ENCODE peak calls at places on chromosomes 16 and 17, in five cellular contexts. One of them, this sample, is unnamed.

GRCh38 chr16:85651822-85652430 is 36.8 kb downstream of the GINS2 start:
- DNase-seq in cardiac muscle cell: no peak
- DNase-seq in body of pancreas: no peak
- DNase-seq in substantia nigra: no peak
- DNase-seq in stimulated activated CD4-positive, alpha-beta T cell treated with anti-CD3 and anti-CD28 coated beads, Interleukin-15, amount 100 ng/mL, for 24 hours: no peak
- DNase-seq in this sample: no peak

GRCh38 chr17:27612160-27612767 is 18.7 kb upstream of the LGALS9 start:
- DNase-seq in cardiac muscle cell: no peak
- DNase-seq in body of pancreas: no peak
- DNase-seq in substantia nigra: no peak
- DNase-seq in stimulated activated CD4-positive, alpha-beta T cell treated with anti-CD3 and anti-CD28 coated beads, Interleukin-15, amount 100 ng/mL, for 24 hours: no peak
- DNase-seq in this sample: no peak

GRCh38 chr16:6492742-6493141 is 839.9 kb upstream of the RBFOX1 start:
- DNase-seq in cardiac muscle cell: no peak
- DNase-seq in body of pancreas: no peak
- DNase-seq in substantia nigra: no peak
- DNase-seq in stimulated activated CD4-positive, alpha-beta T cell treated with anti-CD3 and anti-CD28 coated beads, Interleukin-15, amount 100 ng/mL, for 24 hours: no peak
- DNase-seq in this sample: no peak

GRCh38 chr17:33015716-33016346 is 24.2 kb downstream of the SPACA3 start:
- DNase-seq in cardiac muscle cell: no peak
- DNase-seq in body of pancreas: no peak
- DNase-seq in substantia nigra: no peak
- DNase-seq in stimulated activated CD4-positive, alpha-beta T cell treated with anti-CD3 and anti-CD28 coated beads, Interleukin-15, amount 100 ng/mL, for 24 hours: no peak
- DNase-seq in this sample: no peak

GRCh38 chr17:48030531-48030930 is 7.1 kb downstream of the COPZ2 start:
- DNase-seq in cardiac muscle cell: no peak
- DNase-seq in body of pancreas: no peak
- DNase-seq in substantia nigra: no peak
- DNase-seq in stimulated activated CD4-positive, alpha-beta T cell treated with anti-CD3 and anti-CD28 coated beads, Interleukin-15, amount 100 ng/mL, for 24 hours: no peak
- DNase-seq in this sample: no peak

GRCh38 chr17:27408891-27409290 is 47.4 kb upstream of the KSR1 start:
- DNase-seq in cardiac muscle cell: no peak
- DNase-seq in body of pancreas: no peak
- DNase-seq in substantia nigra: no peak
- DNase-seq in stimulated activated CD4-positive, alpha-beta T cell treated with anti-CD3 and anti-CD28 coated beads, Interleukin-15, amount 100 ng/mL, for 24 hours: no peak
- DNase-seq in this sample: no peak

GRCh38 chr17:59342681-59343127 is 11.2 kb downstream of the YPEL2 start:
- DNase-seq in cardiac muscle cell: no peak
- DNase-seq in body of pancreas: no peak
- DNase-seq in substantia nigra: no peak
- DNase-seq in stimulated activated CD4-positive, alpha-beta T cell treated with anti-CD3 and anti-CD28 coated beads, Interleukin-15, amount 100 ng/mL, for 24 hours: peak; percentile 37
- DNase-seq in this sample: no peak

GRCh38 chr17:69142473-69142802 is 743 bp upstream of the ABCA6 start:
- DNase-seq in cardiac muscle cell: no peak
- DNase-seq in body of pancreas: peak; percentile 13
- DNase-seq in substantia nigra: no peak
- DNase-seq in stimulated activated CD4-positive, alpha-beta T cell treated with anti-CD3 and anti-CD28 coated beads, Interleukin-15, amount 100 ng/mL, for 24 hours: no peak
- DNase-seq in this sample: no peak

GRCh38 chr16:3950343-3951193 is 70.1 kb upstream of the CREBBP start:
- DNase-seq in cardiac muscle cell: no peak
- DNase-seq in body of pancreas: peak; percentile 68
- DNase-seq in substantia nigra: no peak
- DNase-seq in stimulated activated CD4-positive, alpha-beta T cell treated with anti-CD3 and anti-CD28 coated beads, Interleukin-15, amount 100 ng/mL, for 24 hours: no peak
- DNase-seq in this sample: no peak

GRCh38 chr17:33201255-33201654 is 91.8 kb downstream of the ASIC2 start:
- DNase-seq in cardiac muscle cell: no peak
- DNase-seq in body of pancreas: no peak
- DNase-seq in substantia nigra: no peak
- DNase-seq in stimulated activated CD4-positive, alpha-beta T cell treated with anti-CD3 and anti-CD28 coated beads, Interleukin-15, amount 100 ng/mL, for 24 hours: no peak
- DNase-seq in this sample: no peak

GRCh38 chr17:7043544-7044268 is at the start of gene SLC16A11:
- DNase-seq in cardiac muscle cell: no peak
- DNase-seq in body of pancreas: peak; percentile 61
- DNase-seq in substantia nigra: no peak
- DNase-seq in stimulated activated CD4-positive, alpha-beta T cell treated with anti-CD3 and anti-CD28 coated beads, Interleukin-15, amount 100 ng/mL, for 24 hours: peak; percentile 59
- DNase-seq in this sample: no peak

GRCh38 chr16:88783391-88784073 is 1.5 kb downstream of the PIEZO1 start:
- DNase-seq in cardiac muscle cell: no peak
- DNase-seq in body of pancreas: peak; percentile 46
- DNase-seq in substantia nigra: peak; percentile 69
- DNase-seq in stimulated activated CD4-positive, alpha-beta T cell treated with anti-CD3 and anti-CD28 coated beads, Interleukin-15, amount 100 ng/mL, for 24 hours: no peak
- DNase-seq in this sample: no peak

GRCh38 chr16:89392881-89393730 is 97.3 kb downstream of the ANKRD11 start:
- DNase-seq in cardiac muscle cell: no peak
- DNase-seq in body of pancreas: no peak
- DNase-seq in substantia nigra: no peak
- DNase-seq in stimulated activated CD4-positive, alpha-beta T cell treated with anti-CD3 and anti-CD28 coated beads, Interleukin-15, amount 100 ng/mL, for 24 hours: no peak
- DNase-seq in this sample: no peak

GRCh38 chr16:54402270-54402669 is 115.7 kb upstream of the IRX3 start:
- DNase-seq in cardiac muscle cell: no peak
- DNase-seq in body of pancreas: no peak
- DNase-seq in substantia nigra: no peak
- DNase-seq in stimulated activated CD4-positive, alpha-beta T cell treated with anti-CD3 and anti-CD28 coated beads, Interleukin-15, amount 100 ng/mL, for 24 hours: no peak
- DNase-seq in this sample: no peak

GRCh38 chr17:81583589-81584337 is 31.6 kb upstream of the FAAP100 start:
- DNase-seq in cardiac muscle cell: no peak
- DNase-seq in body of pancreas: no peak
- DNase-seq in substantia nigra: no peak
- DNase-seq in stimulated activated CD4-positive, alpha-beta T cell treated with anti-CD3 and anti-CD28 coated beads, Interleukin-15, amount 100 ng/mL, for 24 hours: no peak
- DNase-seq in this sample: no peak

GRCh38 chr16:6880263-6880662 is 452.4 kb upstream of the RBFOX1 start:
- DNase-seq in cardiac muscle cell: no peak
- DNase-seq in body of pancreas: no peak
- DNase-seq in substantia nigra: no peak
- DNase-seq in stimulated activated CD4-positive, alpha-beta T cell treated with anti-CD3 and anti-CD28 coated beads, Interleukin-15, amount 100 ng/mL, for 24 hours: no peak
- DNase-seq in this sample: no peak

GRCh38 chr17:7384489-7385081 is 3.7 kb downstream of the TNK1 start:
- DNase-seq in cardiac muscle cell: no peak
- DNase-seq in body of pancreas: no peak
- DNase-seq in substantia nigra: no peak
- DNase-seq in stimulated activated CD4-positive, alpha-beta T cell treated with anti-CD3 and anti-CD28 coated beads, Interleukin-15, amount 100 ng/mL, for 24 hours: no peak
- DNase-seq in this sample: no peak

GRCh38 chr16:27558434-27558833 is 8.5 kb downstream of the KATNIP start:
- DNase-seq in cardiac muscle cell: no peak
- DNase-seq in body of pancreas: no peak
- DNase-seq in substantia nigra: no peak
- DNase-seq in stimulated activated CD4-positive, alpha-beta T cell treated with anti-CD3 and anti-CD28 coated beads, Interleukin-15, amount 100 ng/mL, for 24 hours: no peak
- DNase-seq in this sample: no peak

GRCh38 chr17:61454095-61454931 is 2.1 kb downstream of the TBX4 start:
- DNase-seq in cardiac muscle cell: peak; percentile 53
- DNase-seq in body of pancreas: no peak
- DNase-seq in substantia nigra: no peak
- DNase-seq in stimulated activated CD4-positive, alpha-beta T cell treated with anti-CD3 and anti-CD28 coated beads, Interleukin-15, amount 100 ng/mL, for 24 hours: peak; percentile 18
- DNase-seq in this sample: no peak

GRCh38 chr17:41689497-41690299 is 1.0 kb downstream of the EIF1 start:
- DNase-seq in cardiac muscle cell: peak; percentile 52
- DNase-seq in body of pancreas: peak; percentile 51
- DNase-seq in substantia nigra: no peak
- DNase-seq in stimulated activated CD4-positive, alpha-beta T cell treated with anti-CD3 and anti-CD28 coated beads, Interleukin-15, amount 100 ng/mL, for 24 hours: peak; percentile 66
- DNase-seq in this sample: no peak

GRCh38 chr17:28725166-28725659 is 820 bp downstream of the TLCD1 start:
- DNase-seq in cardiac muscle cell: no peak
- DNase-seq in body of pancreas: no peak
- DNase-seq in substantia nigra: no peak
- DNase-seq in stimulated activated CD4-positive, alpha-beta T cell treated with anti-CD3 and anti-CD28 coated beads, Interleukin-15, amount 100 ng/mL, for 24 hours: peak; percentile 59
- DNase-seq in this sample: no peak

GRCh38 chr16:17072104-17072503 is 398.7 kb downstream of the XYLT1 start:
- DNase-seq in cardiac muscle cell: no peak
- DNase-seq in body of pancreas: no peak
- DNase-seq in substantia nigra: no peak
- DNase-seq in stimulated activated CD4-positive, alpha-beta T cell treated with anti-CD3 and anti-CD28 coated beads, Interleukin-15, amount 100 ng/mL, for 24 hours: no peak
- DNase-seq in this sample: no peak

GRCh38 chr17:42845918-42846593 is 1.7 kb downstream of the AOC2 start:
- DNase-seq in cardiac muscle cell: no peak
- DNase-seq in body of pancreas: no peak
- DNase-seq in substantia nigra: no peak
- DNase-seq in stimulated activated CD4-positive, alpha-beta T cell treated with anti-CD3 and anti-CD28 coated beads, Interleukin-15, amount 100 ng/mL, for 24 hours: peak; percentile 68
- DNase-seq in this sample: no peak

GRCh38 chr17:67582632-67583230 is 135.0 kb upstream of the NOL11 start:
- DNase-seq in cardiac muscle cell: no peak
- DNase-seq in body of pancreas: peak; percentile 90
- DNase-seq in substantia nigra: no peak
- DNase-seq in stimulated activated CD4-positive, alpha-beta T cell treated with anti-CD3 and anti-CD28 coated beads, Interleukin-15, amount 100 ng/mL, for 24 hours: no peak
- DNase-seq in this sample: no peak

GRCh38 chr17:46727572-46728348 is 90.7 kb downstream of the WNT3 start:
- DNase-seq in cardiac muscle cell: no peak
- DNase-seq in body of pancreas: no peak
- DNase-seq in substantia nigra: no peak
- DNase-seq in stimulated activated CD4-positive, alpha-beta T cell treated with anti-CD3 and anti-CD28 coated beads, Interleukin-15, amount 100 ng/mL, for 24 hours: no peak
- DNase-seq in this sample: no peak

GRCh38 chr16:54331241-54332002 is 44.8 kb upstream of the IRX3 start:
- DNase-seq in cardiac muscle cell: no peak
- DNase-seq in body of pancreas: no peak
- DNase-seq in substantia nigra: no peak
- DNase-seq in stimulated activated CD4-positive, alpha-beta T cell treated with anti-CD3 and anti-CD28 coated beads, Interleukin-15, amount 100 ng/mL, for 24 hours: no peak
- DNase-seq in this sample: no peak

GRCh38 chr16:51327001-51327400 is 175.9 kb upstream of the SALL1 start:
- DNase-seq in cardiac muscle cell: no peak
- DNase-seq in body of pancreas: no peak
- DNase-seq in substantia nigra: no peak
- DNase-seq in stimulated activated CD4-positive, alpha-beta T cell treated with anti-CD3 and anti-CD28 coated beads, Interleukin-15, amount 100 ng/mL, for 24 hours: no peak
- DNase-seq in this sample: no peak

GRCh38 chr16:11406177-11406560 is 60.9 kb downstream of the RMI2 start:
- DNase-seq in cardiac muscle cell: no peak
- DNase-seq in body of pancreas: no peak
- DNase-seq in substantia nigra: no peak
- DNase-seq in stimulated activated CD4-positive, alpha-beta T cell treated with anti-CD3 and anti-CD28 coated beads, Interleukin-15, amount 100 ng/mL, for 24 hours: no peak
- DNase-seq in this sample: no peak

GRCh38 chr16:35733278-35733965 is 2274.0 kb downstream of the TP53TG3F start:
- DNase-seq in cardiac muscle cell: no peak
- DNase-seq in body of pancreas: no peak
- DNase-seq in substantia nigra: no peak
- DNase-seq in stimulated activated CD4-positive, alpha-beta T cell treated with anti-CD3 and anti-CD28 coated beads, Interleukin-15, amount 100 ng/mL, for 24 hours: no peak
- DNase-seq in this sample: no peak

GRCh38 chr17:16911141-16911937 is 60.6 kb downstream of the TNFRSF13B start:
- DNase-seq in cardiac muscle cell: no peak
- DNase-seq in body of pancreas: no peak
- DNase-seq in substantia nigra: peak; percentile 17
- DNase-seq in stimulated activated CD4-positive, alpha-beta T cell treated with anti-CD3 and anti-CD28 coated beads, Interleukin-15, amount 100 ng/mL, for 24 hours: no peak
- DNase-seq in this sample: no peak

GRCh38 chr16:81583893-81584705 is 139.5 kb downstream of the CMIP start:
- DNase-seq in cardiac muscle cell: no peak
- DNase-seq in body of pancreas: no peak
- DNase-seq in substantia nigra: no peak
- DNase-seq in stimulated activated CD4-positive, alpha-beta T cell treated with anti-CD3 and anti-CD28 coated beads, Interleukin-15, amount 100 ng/mL, for 24 hours: no peak
- DNase-seq in this sample: no peak

GRCh38 chr17:74276051-74276476 is 2.0 kb downstream of the DNAI2 start:
- DNase-seq in cardiac muscle cell: no peak
- DNase-seq in body of pancreas: peak; percentile 16
- DNase-seq in substantia nigra: no peak
- DNase-seq in stimulated activated CD4-positive, alpha-beta T cell treated with anti-CD3 and anti-CD28 coated beads, Interleukin-15, amount 100 ng/mL, for 24 hours: no peak
- DNase-seq in this sample: no peak

GRCh38 chr16:71288570-71288889 is 672 bp downstream of the CMTR2 start:
- DNase-seq in cardiac muscle cell: peak; percentile 4
- DNase-seq in body of pancreas: no peak
- DNase-seq in substantia nigra: no peak
- DNase-seq in stimulated activated CD4-positive, alpha-beta T cell treated with anti-CD3 and anti-CD28 coated beads, Interleukin-15, amount 100 ng/mL, for 24 hours: no peak
- DNase-seq in this sample: no peak

GRCh38 chr17:81851423-81851822 is 8.9 kb downstream of the P4HB start:
- DNase-seq in cardiac muscle cell: no peak
- DNase-seq in body of pancreas: no peak
- DNase-seq in substantia nigra: no peak
- DNase-seq in stimulated activated CD4-positive, alpha-beta T cell treated with anti-CD3 and anti-CD28 coated beads, Interleukin-15, amount 100 ng/mL, for 24 hours: no peak
- DNase-seq in this sample: no peak

GRCh38 chr16:65012357-65012756 is 109.5 kb downstream of the CDH11 start:
- DNase-seq in cardiac muscle cell: no peak
- DNase-seq in body of pancreas: no peak
- DNase-seq in substantia nigra: no peak
- DNase-seq in stimulated activated CD4-positive, alpha-beta T cell treated with anti-CD3 and anti-CD28 coated beads, Interleukin-15, amount 100 ng/mL, for 24 hours: no peak
- DNase-seq in this sample: no peak

GRCh38 chr17:20122236-20122879 is 113.2 kb downstream of the SPECC1 start:
- DNase-seq in cardiac muscle cell: no peak
- DNase-seq in body of pancreas: peak; percentile 5
- DNase-seq in substantia nigra: peak; percentile 20
- DNase-seq in stimulated activated CD4-positive, alpha-beta T cell treated with anti-CD3 and anti-CD28 coated beads, Interleukin-15, amount 100 ng/mL, for 24 hours: no peak
- DNase-seq in this sample: no peak

GRCh38 chr17:82236142-82236971 is 7.5 kb downstream of the SLC16A3 start:
- DNase-seq in cardiac muscle cell: peak; percentile 86
- DNase-seq in body of pancreas: peak; percentile 74
- DNase-seq in substantia nigra: peak; percentile 68
- DNase-seq in stimulated activated CD4-positive, alpha-beta T cell treated with anti-CD3 and anti-CD28 coated beads, Interleukin-15, amount 100 ng/mL, for 24 hours: peak; percentile 77
- DNase-seq in this sample: peak; percentile 80

GRCh38 chr17:36629252-36629847 is 28.0 kb downstream of the MRM1 start:
- DNase-seq in cardiac muscle cell: peak; percentile 78
- DNase-seq in body of pancreas: peak; percentile 72
- DNase-seq in substantia nigra: peak; percentile 70
- DNase-seq in stimulated activated CD4-positive, alpha-beta T cell treated with anti-CD3 and anti-CD28 coated beads, Interleukin-15, amount 100 ng/mL, for 24 hours: peak; percentile 83
- DNase-seq in this sample: peak; percentile 74